ENCODE peak calls at places on chromosome 20, in ten cellular contexts. W is foreskin fibroblast, D is AG04450, H is uterus, R is neural progenitor cell, I is psoas muscle, Q is stomach, P is progenitor cell of endocrine pancreas, V is colonic mucosa, Y is endothelial cell. N is an unnamed sample.

GRCh38 chr20:60258255-60258863 is 300.1 kb downstream of the CDH26 start:
- DNase-seq in P (no peak), I (no peak), H (no peak), Q (no peak), R (no peak), V (no peak), Y (no peak), D (no peak), W (no peak), N (no peak)

GRCh38 chr20:15265910-15266309 is 928.5 kb upstream of the FLRT3 start:
- DNase-seq in Q (no peak), H (no peak), W (no peak), Y (no peak), P (no peak), V (no peak), I (no peak), R (no peak), D (no peak), N (no peak)

GRCh38 chr20:58557713-58558335 is 42.6 kb upstream of the APCDD1L start:
- DNase-seq in R (no peak), W (peak), H (no peak), P (no peak), Q (no peak), V (no peak), D (no peak), I (no peak), Y (no peak), N (no peak)

GRCh38 chr20:46694484-46694883 is 5.2 kb upstream of the TP53RK start:
- DNase-seq in V (no peak), I (no peak), H (no peak), Q (no peak), D (no peak), P (no peak), R (no peak), Y (no peak), W (peak), N (no peak)

GRCh38 chr20:37886851-37887297 is 16.1 kb upstream of the VSTM2L start:
- DNase-seq in R (no peak), D (no peak), H (no peak), Q (peak), Y (no peak), P (no peak), I (no peak), V (no peak), W (no peak), N (no peak)

GRCh38 chr20:38143646-38144554 is 21.2 kb downstream of the TGM2 start:
- DNase-seq in P (no peak), Y (no peak), H (peak), R (no peak), Q (peak), W (peak), D (peak), I (no peak), V (peak), N (no peak)

GRCh38 chr20:5143856-5144255 is 17.0 kb downstream of the CDS2 start:
- DNase-seq in H (no peak), Q (no peak), V (no peak), Y (no peak), W (no peak), R (no peak), D (no peak), I (no peak), P (no peak), N (no peak)

GRCh38 chr20:20228351-20228750 is 139.6 kb upstream of the INSM1 start:
- DNase-seq in I (no peak), D (no peak), P (no peak), W (no peak), V (no peak), H (no peak), Q (no peak), Y (no peak), R (no peak), N (no peak)

GRCh38 chr20:10626896-10627295 is 46.9 kb downstream of the JAG1 start:
- DNase-seq in I (no peak), W (peak), R (no peak), Q (no peak), V (no peak), D (no peak), Y (no peak), H (no peak), P (no peak), N (no peak)

GRCh38 chr20:33817411-33817810 is 6.3 kb downstream of the CHMP4B start:
- DNase-seq in R (no peak), W (no peak), I (no peak), V (no peak), Y (no peak), D (no peak), Q (no peak), H (no peak), P (no peak), N (no peak)

GRCh38 chr20:47499053-47499452 is 2.6 kb upstream of the NCOA3 start:
- DNase-seq in W (no peak), P (no peak), Q (no peak), R (no peak), I (no peak), H (no peak), Y (no peak), V (no peak), D (no peak), N (no peak)

GRCh38 chr20:33731693-33732165 is at the start of gene ZNF341:
- DNase-seq in Y (peak), D (peak), P (peak), H (peak), I (peak), Q (peak), V (peak), W (no peak), R (peak), N (peak)

GRCh38 chr20:57714409-57715267 is 4.8 kb upstream of the PMEPA1 start:
- DNase-seq in Y (no peak), D (no peak), V (no peak), Q (no peak), W (peak), R (no peak), P (no peak), H (no peak), I (no peak), N (peak)

GRCh38 chr20:57920971-57921370 is 211.2 kb upstream of the PMEPA1 start:
- DNase-seq in P (no peak), R (no peak), D (no peak), Q (no peak), W (no peak), H (no peak), I (no peak), Y (no peak), V (no peak), N (no peak)

GRCh38 chr20:59153355-59153681 is 10.3 kb upstream of the ZNF831 start:
- DNase-seq in D (no peak), I (peak), R (no peak), P (no peak), Y (no peak), H (no peak), V (no peak), W (no peak), Q (no peak), N (no peak)

GRCh38 chr20:46648903-46649649 is 2.2 kb downstream of the SLC13A3 start:
- DNase-seq in Y (no peak), R (peak), D (no peak), H (no peak), P (no peak), W (no peak), I (no peak), Q (no peak), V (no peak), N (no peak)

GRCh38 chr20:10674684-10675455 is 1.1 kb upstream of the JAG1 start:
- DNase-seq in P (peak), D (no peak), Q (peak), V (peak), Y (peak), H (peak), W (peak), I (peak), R (peak), N (no peak)

GRCh38 chr20:57327820-57328219 is 1.8 kb upstream of the SPO11 start:
- DNase-seq in Y (no peak), Q (no peak), I (no peak), H (no peak), D (no peak), V (peak), W (no peak), R (no peak), P (no peak), N (no peak)

GRCh38 chr20:50663095-50663821 is 28.1 kb downstream of the RIPOR3 start:
- DNase-seq in D (no peak), I (no peak), P (no peak), Q (peak), H (no peak), W (peak), V (no peak), Y (no peak), R (no peak), N (no peak)

GRCh38 chr20:45405566-45406259 is 2.4 kb upstream of the DBNDD2 start:
- DNase-seq in W (peak), Y (no peak), V (peak), P (peak), D (no peak), H (peak), I (peak), R (peak), Q (no peak), N (no peak)

GRCh38 chr20:346640-347316 is at the start of gene NRSN2:
- DNase-seq in R (peak), W (peak), V (peak), D (no peak), Y (peak), P (peak), H (peak), Q (peak), I (peak), N (no peak)

GRCh38 chr20:57695012-57695411 is 14.8 kb downstream of the PMEPA1 start:
- DNase-seq in Q (peak), I (no peak), P (no peak), H (no peak), R (no peak), D (no peak), V (no peak), Y (no peak), W (no peak), N (no peak)

GRCh38 chr20:15378151-15378550 is 1040.7 kb upstream of the FLRT3 start:
- DNase-seq in Q (no peak), H (no peak), W (peak), Y (no peak), R (no peak), P (no peak), V (no peak), I (no peak), D (no peak), N (no peak)

GRCh38 chr20:31990958-31991705 is 19.1 kb upstream of the CCM2L start:
- DNase-seq in R (no peak), V (no peak), H (no peak), P (no peak), I (no peak), D (no peak), W (no peak), Y (no peak), Q (no peak), N (no peak)

GRCh38 chr20:36035720-36036119 is 67.3 kb downstream of the CNBD2 start:
- DNase-seq in R (no peak), Y (no peak), I (no peak), P (no peak), Q (no peak), V (no peak), W (no peak), H (no peak), D (no peak), N (no peak)

GRCh38 chr20:55540013-55540412 is 465.3 kb downstream of the CBLN4 start:
- DNase-seq in R (no peak), D (no peak), H (no peak), Q (no peak), I (no peak), P (no peak), V (no peak), Y (no peak), W (no peak), N (no peak)

GRCh38 chr20:8862092-8862491 is 206.8 kb upstream of the PLCB4 start:
- DNase-seq in P (no peak), W (no peak), R (no peak), D (no peak), V (no peak), H (no peak), I (no peak), Y (no peak), Q (no peak), N (no peak)

GRCh38 chr20:5393218-5393870 is 76.6 kb upstream of the PROKR2 start:
- DNase-seq in R (peak), V (no peak), P (no peak), D (no peak), I (no peak), H (no peak), Y (no peak), W (no peak), Q (no peak), N (no peak)

GRCh38 chr20:4961746-4962145 is 39.6 kb downstream of the SLC23A2 start:
- DNase-seq in I (no peak), W (peak), V (no peak), H (no peak), R (no peak), P (no peak), Y (no peak), D (peak), Q (no peak), N (no peak)

GRCh38 chr20:42701948-42702347 is 487.8 kb downstream of the PTPRT start:
- DNase-seq in Q (no peak), R (no peak), H (no peak), I (no peak), Y (no peak), V (no peak), P (no peak), W (no peak), D (no peak), N (no peak)

GRCh38 chr20:32589256-32589655 is 4.1 kb upstream of the NOL4L start:
- DNase-seq in D (no peak), Q (no peak), I (no peak), R (no peak), V (no peak), H (no peak), Y (no peak), P (no peak), W (peak), N (no peak)

GRCh38 chr20:3616250-3616649 is 46.9 kb downstream of the GFRA4 start:
- DNase-seq in P (no peak), H (no peak), I (no peak), Q (peak), Y (no peak), D (peak), R (peak), V (no peak), W (peak), N (peak)

GRCh38 chr20:34948030-34948429 is 7.6 kb downstream of the GSS start:
- DNase-seq in I (no peak), R (no peak), H (no peak), P (no peak), Q (no peak), W (peak), Y (no peak), D (peak), V (no peak), N (no peak)

GRCh38 chr20:2750343-2751251 is 49.8 kb downstream of the CPXM1 start:
- DNase-seq in I (peak), V (peak), Y (no peak), W (peak), H (peak), Q (peak), D (no peak), P (no peak), R (peak), N (no peak)

GRCh38 chr20:9038791-9039190 is 30.1 kb upstream of the PLCB4 start:
- DNase-seq in R (no peak), D (no peak), I (no peak), W (peak), Q (no peak), Y (no peak), H (no peak), P (no peak), V (no peak), N (no peak)

GRCh38 chr20:57383447-57384347 is 7.5 kb upstream of the RBM38 start:
- DNase-seq in P (no peak), Q (no peak), W (no peak), R (peak), V (peak), H (no peak), D (no peak), I (peak), Y (no peak), N (no peak)

GRCh38 chr20:17498181-17498580 is 33.0 kb downstream of the BFSP1 start:
- DNase-seq in P (no peak), V (no peak), W (peak), I (no peak), D (no peak), H (no peak), Y (no peak), R (no peak), Q (no peak), N (no peak)

GRCh38 chr20:2602046-2602735 is 50.2 kb upstream of the NOP56 start:
- DNase-seq in I (no peak), V (no peak), R (no peak), W (peak), P (no peak), D (no peak), H (no peak), Q (no peak), Y (no peak), N (no peak)

DNA sequence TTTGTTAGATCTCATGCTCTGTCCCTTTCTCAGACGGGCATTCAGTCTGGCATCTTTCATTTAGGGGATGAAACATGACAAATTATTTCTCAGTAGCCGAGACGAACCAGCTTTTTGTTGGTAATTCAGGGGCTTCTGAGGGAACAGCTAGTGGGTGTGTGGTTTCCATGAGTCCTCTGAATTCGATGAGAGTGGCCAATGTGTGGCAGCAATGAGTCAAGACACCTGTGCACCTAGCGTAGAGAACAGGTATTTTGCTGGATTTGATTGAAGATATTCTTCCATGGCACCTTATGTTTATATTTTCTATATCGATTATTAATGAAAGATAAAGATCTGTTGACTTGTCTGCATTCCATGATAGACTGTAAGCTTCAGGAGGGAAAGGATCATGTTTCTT is 696.9 kb downstream of the DHX35 start:
- DNase-seq in H (no peak), W (no peak), V (no peak), P (no peak), I (no peak), D (no peak), R (no peak), Q (no peak), Y (no peak), N (no peak)
- TF ChIP-seq CTCF in H (no peak), W (no peak), V (no peak), P (no peak), I (no peak), D (no peak), R (no peak), Q (no peak), Y (no peak), N (no peak)

GRCh38 chr20:53678990-53679596 is 85.5 kb upstream of the ZNF217 start:
- DNase-seq in D (no peak), R (no peak), H (no peak), Q (no peak), Y (no peak), P (no peak), W (peak), V (no peak), I (no peak), N (no peak)
- TF ChIP-seq CTCF in D (no peak), R (no peak), H (no peak), Q (no peak), Y (no peak), P (no peak), W (no peak), V (no peak), I (no peak), N (no peak)

GRCh38 chr20:63775096-63775978 is 35.8 kb downstream of the SLC2A4RG start:
- DNase-seq in Y (peak), Q (no peak), P (peak), R (peak), D (no peak), W (peak), I (peak), H (peak), V (no peak), N (peak)
- TF ChIP-seq CTCF in Y (peak), Q (no peak), P (peak), R (peak), D (peak), W (peak), I (peak), H (peak), V (peak), N (peak)

DNA sequence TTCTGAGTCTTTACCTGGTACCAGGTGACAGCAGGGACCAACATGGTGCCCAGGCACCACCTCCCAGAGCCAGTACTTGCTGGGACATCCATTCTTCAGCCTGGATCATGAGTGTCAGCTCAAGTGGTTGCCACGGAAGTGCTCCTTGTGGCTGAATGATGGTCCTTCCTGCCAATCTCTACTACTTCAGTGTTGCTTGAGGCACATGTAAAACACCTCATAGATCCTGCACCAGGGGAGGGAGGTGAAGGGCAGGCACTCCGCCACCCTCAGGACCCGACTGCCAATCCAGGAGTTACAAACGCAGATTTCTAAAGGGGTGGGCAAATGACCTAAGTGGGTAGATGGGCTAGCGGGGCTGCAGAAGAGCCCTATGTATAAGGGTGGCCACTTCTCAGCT is 226.0 kb downstream of the PREX1 start:
- DNase-seq in Q (no peak), H (no peak), R (no peak), Y (no peak), D (no peak), P (no peak), W (no peak), V (no peak), I (peak), N (no peak)
- TF ChIP-seq CTCF in Q (no peak), H (no peak), R (no peak), Y (no peak), D (no peak), P (no peak), W (no peak), V (no peak), I (no peak), N (no peak)

DNA sequence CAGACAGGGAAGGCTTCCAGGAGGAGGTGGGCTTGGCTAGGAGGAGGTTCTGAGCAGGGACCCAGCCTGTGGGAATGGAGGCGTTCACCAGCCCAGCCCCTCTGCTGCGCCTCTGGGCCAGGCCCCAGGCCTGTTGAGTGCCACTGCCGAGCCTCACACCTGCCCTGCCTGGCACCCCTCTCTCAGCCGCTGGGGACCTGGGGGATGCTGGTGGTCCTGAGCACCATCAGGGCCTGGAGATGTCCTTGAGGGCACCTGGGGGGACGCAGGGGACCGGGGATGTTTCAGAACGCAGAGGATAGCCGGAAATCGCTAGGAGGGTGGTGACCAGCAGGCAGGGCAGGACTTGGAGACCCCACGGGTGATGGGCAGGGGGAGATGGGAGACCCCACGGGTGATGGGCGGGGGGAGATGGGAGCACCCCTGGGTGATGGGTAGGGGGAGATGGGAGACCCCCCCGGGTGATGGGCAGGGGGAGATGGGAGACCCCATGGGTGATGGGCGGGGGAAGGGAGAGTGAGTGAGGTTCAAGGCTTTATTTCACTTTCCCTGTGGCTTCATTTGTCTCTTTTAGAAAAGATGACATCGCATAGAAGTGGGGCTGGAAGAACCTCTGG is 12.7 kb downstream of the GATA5 start:
- DNase-seq in I (no peak), D (no peak), H (no peak), V (no peak), W (no peak), P (no peak), R (no peak), Y (no peak), Q (no peak), N (no peak)
- TF ChIP-seq CTCF in I (no peak), D (no peak), H (no peak), V (no peak), W (no peak), P (no peak), R (no peak), Y (no peak), Q (no peak), N (no peak)

DNA sequence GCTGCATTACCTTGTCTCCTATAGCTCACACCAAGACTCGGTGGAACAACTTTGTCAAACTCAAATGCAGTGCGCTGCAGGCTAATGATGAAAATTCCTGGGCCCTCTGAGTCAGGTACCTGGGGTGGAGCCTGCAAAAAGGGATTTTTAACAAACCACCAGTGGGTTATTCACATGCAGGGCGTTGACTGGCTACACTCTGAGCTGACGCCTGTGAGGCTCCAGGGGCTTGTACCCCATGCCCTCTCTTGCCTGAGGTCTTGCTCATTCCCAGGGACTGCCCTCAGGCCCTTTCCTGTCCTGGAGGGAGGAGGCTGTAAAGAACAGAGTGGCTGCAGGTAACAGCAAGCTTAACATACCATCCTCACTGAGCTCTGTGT is 9.2 kb downstream of the GTSF1L start:
- DNase-seq in D (no peak), V (no peak), W (no peak), R (no peak), Q (no peak), H (no peak), Y (no peak), I (no peak), P (no peak), N (no peak)
- TF ChIP-seq CTCF in D (no peak), V (no peak), W (no peak), R (no peak), Q (no peak), H (no peak), Y (no peak), I (no peak), P (no peak), N (no peak)

GRCh38 chr20:62832212-62832922 is 15.5 kb downstream of the COL9A3 start:
- DNase-seq in W (no peak), R (no peak), Q (peak), I (peak), P (no peak), V (peak), Y (no peak), D (no peak), H (no peak), N (no peak)
- TF ChIP-seq CTCF in W (no peak), R (no peak), Q (no peak), I (no peak), P (no peak), V (no peak), Y (no peak), D (no peak), H (no peak), N (no peak)

N was measured in astrocyte of the cerebellum.